ENCODE peak calls at places on chromosome 13, in seven cellular contexts. Z is fibroblast of lung, F is ovary, Y is NB4, O is thyroid gland, R is mucosa of descending colon, B is body of pancreas. P is an unnamed sample.
A peak's percentile ranks its signal among the peaks of the same experiment; 100 is the strongest.

GRCh38 chr13:32059511-32059984 is 28.0 kb downstream of the FRY start:
- DNase-seq in Y (no peak), R (no peak), Z (no peak), B (no peak), F (no peak), O (no peak), P (no peak)

GRCh38 chr13:36819811-36820140 is 754 bp downstream of the RFXAP start:
- DNase-seq in F (peak; percentile 19), R (no peak), Z (peak; percentile 48), O (no peak), Y (peak; percentile 74), B (no peak), P (no peak)

GRCh38 chr13:29511980-29512379 is 83.5 kb downstream of the SLC7A1 start:
- DNase-seq in F (peak; percentile 72), Z (peak; percentile 74), B (no peak), Y (peak; percentile 25), R (no peak), O (no peak), P (no peak)

GRCh38 chr13:98563071-98563470 is 13.8 kb downstream of the STK24 start:
- DNase-seq in R (no peak), Z (no peak), B (no peak), Y (no peak), F (no peak), O (no peak), P (no peak)

GRCh38 chr13:24215732-24216131 is 55.2 kb downstream of the SPATA13 start:
- DNase-seq in F (peak; percentile 64), R (no peak), Z (peak; percentile 79), O (peak; percentile 88), Y (no peak), B (peak; percentile 85), P (no peak)

GRCh38 chr13:102117175-102117830 is 284.5 kb downstream of the FGF14 start:
- DNase-seq in Z (no peak), Y (no peak), O (no peak), F (no peak), R (no peak), B (no peak), P (no peak)

GRCh38 chr13:50989476-50989875 is 79.9 kb downstream of the RNASEH2B start:
- DNase-seq in Z (peak; percentile 13), B (no peak), Y (no peak), R (no peak), O (no peak), F (peak; percentile 46), P (no peak)

GRCh38 chr13:107133950-107134349 is 566.0 kb upstream of the ARGLU1 start:
- DNase-seq in Z (no peak), B (no peak), R (no peak), Y (no peak), O (no peak), F (no peak), P (no peak)

GRCh38 chr13:33375421-33375820 is 89.9 kb upstream of the STARD13 start:
- DNase-seq in B (no peak), Y (peak; percentile 22), F (no peak), R (no peak), Z (no peak), O (no peak), P (no peak)

GRCh38 chr13:36673838-36674326 is at the start of gene SERTM1:
- DNase-seq in Y (no peak), F (peak; percentile 60), Z (peak; percentile 59), B (no peak), O (peak; percentile 26), R (peak; percentile 32), P (no peak)

GRCh38 chr13:111177803-111178389 is 62.8 kb downstream of the ARHGEF7 start:
- DNase-seq in Y (no peak), R (no peak), B (no peak), O (no peak), Z (peak; percentile 79), F (no peak), P (no peak)

GRCh38 chr13:99421271-99421670 is 80.0 kb upstream of the TM9SF2 start:
- DNase-seq in F (no peak), O (no peak), Z (no peak), B (no peak), Y (no peak), R (no peak), P (no peak)

GRCh38 chr13:110244096-110244830 is 62.7 kb downstream of the COL4A1 start:
- DNase-seq in O (no peak), F (no peak), Z (no peak), B (no peak), Y (no peak), R (no peak), P (no peak)

GRCh38 chr13:97116754-97117153 is 105.4 kb upstream of the MBNL2 start:
- DNase-seq in O (peak; percentile 31), Z (peak; percentile 80), F (peak; percentile 37), B (no peak), Y (no peak), R (no peak), P (no peak)

GRCh38 chr13:20506676-20507075 is 19.0 kb downstream of the CRYL1 start:
- DNase-seq in O (no peak), B (no peak), F (no peak), R (no peak), Z (no peak), Y (no peak), P (no peak)

GRCh38 chr13:40770934-40771618 is at the start of gene MRPS31:
- DNase-seq in Y (peak; percentile 98), B (peak; percentile 96), R (peak; percentile 98), O (peak; percentile 97), F (peak; percentile 90), Z (peak; percentile 93), P (peak; percentile 91)
- TF ChIP-seq CTCF in Y (no peak), B (no peak), R (no peak), O (peak; percentile 2), F (no peak), Z (no peak), P (peak; percentile 11)

DNA sequence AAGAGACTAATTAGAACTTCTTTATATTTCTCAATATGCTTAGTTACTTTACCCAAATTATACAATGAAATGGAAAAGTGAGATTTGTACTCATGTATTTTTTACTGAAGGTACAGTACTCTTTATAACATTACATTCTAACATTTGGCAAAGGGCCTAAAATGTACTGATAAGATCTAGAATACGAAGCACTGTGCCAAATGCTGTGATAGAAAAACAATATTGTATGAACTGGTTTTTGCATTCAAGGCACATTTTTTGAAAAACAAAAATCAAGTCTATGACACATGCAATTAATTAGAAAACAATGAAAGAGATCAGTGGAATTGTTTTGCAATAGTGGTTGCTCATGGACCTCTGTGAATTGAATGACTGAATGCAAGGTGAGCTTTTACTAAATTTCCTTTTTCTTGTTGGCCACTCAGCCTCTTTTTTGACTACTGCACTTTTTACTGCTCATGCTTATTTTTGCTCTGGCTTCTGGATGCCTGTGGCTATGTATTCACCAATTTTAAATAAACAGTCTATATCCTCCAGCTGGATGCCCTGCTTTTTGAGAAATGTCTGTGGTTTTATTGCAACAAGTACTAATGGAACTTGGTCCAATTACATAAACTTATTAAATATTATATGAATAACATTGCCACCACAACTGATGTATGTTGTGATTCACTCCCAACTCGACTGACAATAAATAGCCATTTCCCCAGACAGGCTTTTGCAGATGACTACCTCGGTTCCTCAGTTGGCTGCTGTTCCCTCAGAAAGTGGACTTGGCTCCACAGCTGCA is 41.4 kb upstream of the OBI1 start:
- DNase-seq in B (no peak), Y (no peak), R (no peak), F (no peak), O (no peak), Z (peak; percentile 67), P (no peak)
- H3K4me3 ChIP-seq in B (no peak overlapping the region), Y (no peak overlapping the region), R (no peak overlapping the region), F (no peak overlapping the region), O (no peak overlapping the region), Z (no peak overlapping the region), P (no peak overlapping the region)

GRCh38 chr13:113874579-113875428 is 10.9 kb upstream of the GAS6 start:
- DNase-seq in Y (no peak), R (no peak), F (no peak), B (no peak), Z (no peak), O (no peak), P (no peak)

GRCh38 chr13:113875429-113875815 is 11.5 kb upstream of the GAS6 start:
- DNase-seq in Z (no peak), O (no peak), Y (no peak), B (no peak), F (no peak), R (no peak), P (no peak)

GRCh38 chr13:113877149-113877990 is 13.5 kb upstream of the GAS6 start:
- DNase-seq in B (peak; percentile 8), Y (no peak), O (no peak), R (no peak), F (no peak), Z (no peak), P (no peak)

GRCh38 chr13:113876341-113877148 is 12.7 kb upstream of the GAS6 start:
- DNase-seq in Z (no peak), R (no peak), O (no peak), F (no peak), Y (no peak), B (no peak), P (no peak)

DNA sequence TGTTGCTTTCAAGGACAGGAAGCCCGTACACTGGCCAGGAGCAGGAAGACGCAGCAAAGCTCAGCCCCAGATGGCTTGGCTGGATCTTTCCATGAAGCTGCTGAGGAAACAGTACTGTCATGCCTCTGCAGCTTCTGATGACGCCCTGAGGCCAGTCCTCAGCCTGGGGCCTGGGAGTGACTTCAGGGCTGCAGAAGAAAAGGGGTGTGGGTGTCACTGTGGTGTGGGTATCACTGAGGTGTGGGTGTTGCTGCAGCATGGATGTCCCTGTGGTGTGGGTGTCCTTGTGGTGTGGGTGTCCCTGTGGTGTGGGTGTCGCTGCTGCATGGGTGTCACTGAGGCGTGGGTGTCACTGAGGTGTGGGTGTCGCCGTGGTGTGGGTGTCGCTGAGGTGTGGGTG is 12.0 kb upstream of the GAS6 start:
- DNase-seq in Z (no peak), F (no peak), Y (no peak), B (no peak), R (no peak), O (no peak), P (no peak)
- TF ChIP-seq CTCF in Z (no peak), F (no peak), Y (no peak), B (no peak), R (no peak), O (no peak), P (no peak)

GRCh38 chr13:77351326-77351725 is 24.4 kb upstream of the MYCBP2 start:
- DNase-seq in F (no peak), Y (no peak), R (no peak), O (no peak), Z (peak; percentile 2), B (no peak), P (no peak)

GRCh38 chr13:77358001-77358400 is 31.1 kb upstream of the MYCBP2 start:
- DNase-seq in B (no peak), F (no peak), O (no peak), Y (no peak), Z (no peak), R (no peak), P (no peak)

GRCh38 chr13:77349365-77349764 is 22.5 kb upstream of the MYCBP2 start:
- DNase-seq in Z (no peak), R (no peak), O (no peak), Y (peak; percentile 72), B (no peak), F (no peak), P (no peak)

GRCh38 chr13:77356155-77356554 is 29.3 kb upstream of the MYCBP2 start:
- DNase-seq in B (no peak), O (no peak), Y (no peak), F (no peak), R (no peak), Z (no peak), P (no peak)

DNA sequence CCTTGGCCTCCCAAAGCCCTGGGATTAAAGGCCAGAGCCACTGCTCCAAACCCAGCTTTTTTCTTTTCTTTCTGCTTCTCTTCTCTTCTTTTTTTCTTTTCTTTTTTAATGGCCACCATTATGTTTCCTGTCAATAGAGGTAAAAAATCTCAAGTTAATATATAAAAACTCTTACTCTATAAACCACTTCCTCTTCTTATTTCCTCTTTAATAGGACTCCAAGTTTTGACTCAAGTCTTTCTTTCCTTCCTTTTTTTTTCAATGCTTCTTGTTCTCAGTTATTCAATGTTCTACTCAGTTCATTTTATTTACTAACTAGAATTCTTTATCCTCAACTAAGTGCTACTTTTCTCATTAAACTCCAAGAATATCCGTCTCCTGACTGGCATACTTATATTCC is 27.1 kb upstream of the MYCBP2 start:
- DNase-seq in Y (peak; percentile 50), O (no peak), B (no peak), R (no peak), Z (no peak), F (no peak), P (no peak)
- H3K4me3 ChIP-seq in Y (no peak overlapping the region), O (no peak overlapping the region), B (no peak overlapping the region), R (no peak overlapping the region), Z (no peak overlapping the region), F (no peak overlapping the region), P (no peak overlapping the region)